ENCODE peak calls at places on chromosomes 12 and 14, in ten cellular contexts. One of them, this sample, is unnamed.

GRCh38 chr14:48536318-48536717 is 860.9 kb upstream of the MDGA2 start:
- DNase-seq in activated CD4-positive, CD25-positive, alpha-beta regulatory T cell: no peak
- DNase-seq in activated B cell treated with CpG ODN at 0.5 μM for 24 hours: no peak
- DNase-seq in ELR: no peak
- DNase-seq in upper lobe of left lung: no peak
- DNase-seq in hypothalamus: no peak
- DNase-seq in GM04503: no peak
- DNase-seq in cardiac fibroblast: no peak
- DNase-seq in prostate gland: no peak
- DNase-seq in islet precursor cell: peak
- DNase-seq in this sample: no peak

GRCh38 chr12:108759914-108760313 is 28.6 kb upstream of the CORO1C start:
- DNase-seq in activated CD4-positive, CD25-positive, alpha-beta regulatory T cell: no peak
- DNase-seq in activated B cell treated with CpG ODN at 0.5 μM for 24 hours: no peak
- DNase-seq in ELR: no peak
- DNase-seq in upper lobe of left lung: no peak
- DNase-seq in hypothalamus: no peak
- DNase-seq in GM04503: no peak
- DNase-seq in cardiac fibroblast: no peak
- DNase-seq in prostate gland: no peak
- DNase-seq in islet precursor cell: no peak
- DNase-seq in this sample: no peak

GRCh38 chr12:112148031-112148513 is 22.7 kb downstream of the TRAFD1 start:
- DNase-seq in activated CD4-positive, CD25-positive, alpha-beta regulatory T cell: no peak
- DNase-seq in activated B cell treated with CpG ODN at 0.5 μM for 24 hours: no peak
- DNase-seq in ELR: peak
- DNase-seq in upper lobe of left lung: no peak
- DNase-seq in hypothalamus: no peak
- DNase-seq in GM04503: no peak
- DNase-seq in cardiac fibroblast: peak
- DNase-seq in prostate gland: no peak
- DNase-seq in islet precursor cell: peak
- DNase-seq in this sample: no peak

GRCh38 chr12:132237772-132238486 is 91.5 kb downstream of the GALNT9 start:
- DNase-seq in activated CD4-positive, CD25-positive, alpha-beta regulatory T cell: no peak
- DNase-seq in activated B cell treated with CpG ODN at 0.5 μM for 24 hours: no peak
- DNase-seq in ELR: no peak
- DNase-seq in upper lobe of left lung: peak
- DNase-seq in hypothalamus: no peak
- DNase-seq in GM04503: no peak
- DNase-seq in cardiac fibroblast: no peak
- DNase-seq in prostate gland: no peak
- DNase-seq in islet precursor cell: no peak
- DNase-seq in this sample: no peak

GRCh38 chr14:97523936-97524335 is 726.8 kb downstream of the VRK1 start:
- DNase-seq in activated CD4-positive, CD25-positive, alpha-beta regulatory T cell: no peak
- DNase-seq in activated B cell treated with CpG ODN at 0.5 μM for 24 hours: no peak
- DNase-seq in ELR: no peak
- DNase-seq in upper lobe of left lung: no peak
- DNase-seq in hypothalamus: no peak
- DNase-seq in GM04503: no peak
- DNase-seq in cardiac fibroblast: no peak
- DNase-seq in prostate gland: no peak
- DNase-seq in islet precursor cell: peak
- DNase-seq in this sample: no peak

GRCh38 chr12:67991158-67991557 is 1.9 kb downstream of the IFNG-AS1 start:
- DNase-seq in activated CD4-positive, CD25-positive, alpha-beta regulatory T cell: no peak
- DNase-seq in activated B cell treated with CpG ODN at 0.5 μM for 24 hours: peak
- DNase-seq in ELR: no peak
- DNase-seq in upper lobe of left lung: no peak
- DNase-seq in hypothalamus: no peak
- DNase-seq in GM04503: no peak
- DNase-seq in cardiac fibroblast: no peak
- DNase-seq in prostate gland: no peak
- DNase-seq in islet precursor cell: no peak
- DNase-seq in this sample: no peak

GRCh38 chr12:8077207-8077606 is 4.9 kb upstream of the NECAP1 start:
- DNase-seq in activated CD4-positive, CD25-positive, alpha-beta regulatory T cell: no peak
- DNase-seq in activated B cell treated with CpG ODN at 0.5 μM for 24 hours: no peak
- DNase-seq in ELR: peak
- DNase-seq in upper lobe of left lung: no peak
- DNase-seq in hypothalamus: no peak
- DNase-seq in GM04503: no peak
- DNase-seq in cardiac fibroblast: no peak
- DNase-seq in prostate gland: no peak
- DNase-seq in islet precursor cell: peak
- DNase-seq in this sample: no peak

GRCh38 chr14:38248629-38249028 is 7.3 kb downstream of the CLEC14A start:
- DNase-seq in activated CD4-positive, CD25-positive, alpha-beta regulatory T cell: no peak
- DNase-seq in activated B cell treated with CpG ODN at 0.5 μM for 24 hours: no peak
- DNase-seq in ELR: peak
- DNase-seq in upper lobe of left lung: no peak
- DNase-seq in hypothalamus: no peak
- DNase-seq in GM04503: no peak
- DNase-seq in cardiac fibroblast: no peak
- DNase-seq in prostate gland: no peak
- DNase-seq in islet precursor cell: no peak
- DNase-seq in this sample: no peak

GRCh38 chr14:22837750-22838538 is 1.6 kb downstream of the MMP14 start:
- DNase-seq in activated CD4-positive, CD25-positive, alpha-beta regulatory T cell: no peak
- DNase-seq in activated B cell treated with CpG ODN at 0.5 μM for 24 hours: no peak
- DNase-seq in ELR: peak
- DNase-seq in upper lobe of left lung: no peak
- DNase-seq in hypothalamus: peak
- DNase-seq in GM04503: no peak
- DNase-seq in cardiac fibroblast: peak
- DNase-seq in prostate gland: peak
- DNase-seq in islet precursor cell: no peak
- DNase-seq in this sample: no peak

GRCh38 chr12:25997401-25997973 is 39.0 kb downstream of the RASSF8 start:
- DNase-seq in activated CD4-positive, CD25-positive, alpha-beta regulatory T cell: no peak
- DNase-seq in activated B cell treated with CpG ODN at 0.5 μM for 24 hours: no peak
- DNase-seq in ELR: peak
- DNase-seq in upper lobe of left lung: no peak
- DNase-seq in hypothalamus: no peak
- DNase-seq in GM04503: peak
- DNase-seq in cardiac fibroblast: peak
- DNase-seq in prostate gland: no peak
- DNase-seq in islet precursor cell: no peak
- DNase-seq in this sample: no peak

GRCh38 chr14:58298880-58299664 is 717 bp downstream of the ARID4A start:
- DNase-seq in activated CD4-positive, CD25-positive, alpha-beta regulatory T cell: peak
- DNase-seq in activated B cell treated with CpG ODN at 0.5 μM for 24 hours: peak
- DNase-seq in ELR: peak
- DNase-seq in upper lobe of left lung: peak
- DNase-seq in hypothalamus: peak
- DNase-seq in GM04503: no peak
- DNase-seq in cardiac fibroblast: peak
- DNase-seq in prostate gland: peak
- DNase-seq in islet precursor cell: peak
- DNase-seq in this sample: peak

GRCh38 chr14:99737451-99737951 is 53.4 kb downstream of the CYP46A1 start:
- DNase-seq in activated CD4-positive, CD25-positive, alpha-beta regulatory T cell: no peak
- DNase-seq in activated B cell treated with CpG ODN at 0.5 μM for 24 hours: no peak
- DNase-seq in ELR: no peak
- DNase-seq in upper lobe of left lung: peak
- DNase-seq in hypothalamus: peak
- DNase-seq in GM04503: no peak
- DNase-seq in cardiac fibroblast: no peak
- DNase-seq in prostate gland: peak
- DNase-seq in islet precursor cell: no peak
- DNase-seq in this sample: no peak

GRCh38 chr14:100526632-100527031 is 60.6 kb downstream of the BEGAIN start:
- DNase-seq in activated CD4-positive, CD25-positive, alpha-beta regulatory T cell: no peak
- DNase-seq in activated B cell treated with CpG ODN at 0.5 μM for 24 hours: no peak
- DNase-seq in ELR: no peak
- DNase-seq in upper lobe of left lung: no peak
- DNase-seq in hypothalamus: no peak
- DNase-seq in GM04503: no peak
- DNase-seq in cardiac fibroblast: no peak
- DNase-seq in prostate gland: peak
- DNase-seq in islet precursor cell: peak
- DNase-seq in this sample: no peak

GRCh38 chr14:91835920-91836843 is 31.2 kb downstream of the TC2N start:
- DNase-seq in activated CD4-positive, CD25-positive, alpha-beta regulatory T cell: peak
- DNase-seq in activated B cell treated with CpG ODN at 0.5 μM for 24 hours: peak
- DNase-seq in ELR: peak
- DNase-seq in upper lobe of left lung: peak
- DNase-seq in hypothalamus: peak
- DNase-seq in GM04503: no peak
- DNase-seq in cardiac fibroblast: no peak
- DNase-seq in prostate gland: peak
- DNase-seq in islet precursor cell: peak
- DNase-seq in this sample: no peak

GRCh38 chr14:43449291-43449690 is 1057.8 kb downstream of the FSCB start:
- DNase-seq in activated CD4-positive, CD25-positive, alpha-beta regulatory T cell: no peak
- DNase-seq in activated B cell treated with CpG ODN at 0.5 μM for 24 hours: no peak
- DNase-seq in ELR: peak
- DNase-seq in upper lobe of left lung: no peak
- DNase-seq in hypothalamus: no peak
- DNase-seq in GM04503: no peak
- DNase-seq in cardiac fibroblast: peak
- DNase-seq in prostate gland: no peak
- DNase-seq in islet precursor cell: no peak
- DNase-seq in this sample: no peak

GRCh38 chr14:94752575-94752974 is 17.3 kb downstream of the GSC start:
- DNase-seq in activated CD4-positive, CD25-positive, alpha-beta regulatory T cell: no peak
- DNase-seq in activated B cell treated with CpG ODN at 0.5 μM for 24 hours: no peak
- DNase-seq in ELR: no peak
- DNase-seq in upper lobe of left lung: peak
- DNase-seq in hypothalamus: no peak
- DNase-seq in GM04503: no peak
- DNase-seq in cardiac fibroblast: no peak
- DNase-seq in prostate gland: no peak
- DNase-seq in islet precursor cell: no peak
- DNase-seq in this sample: no peak

GRCh38 chr12:98296462-98297079 is 218.8 kb upstream of the TMPO start:
- DNase-seq in activated CD4-positive, CD25-positive, alpha-beta regulatory T cell: no peak
- DNase-seq in activated B cell treated with CpG ODN at 0.5 μM for 24 hours: no peak
- DNase-seq in ELR: no peak
- DNase-seq in upper lobe of left lung: no peak
- DNase-seq in hypothalamus: no peak
- DNase-seq in GM04503: no peak
- DNase-seq in cardiac fibroblast: no peak
- DNase-seq in prostate gland: no peak
- DNase-seq in islet precursor cell: peak
- DNase-seq in this sample: no peak

GRCh38 chr12:1329784-1330474 is 264.5 kb downstream of the FBXL14 start:
- DNase-seq in activated CD4-positive, CD25-positive, alpha-beta regulatory T cell: no peak
- DNase-seq in activated B cell treated with CpG ODN at 0.5 μM for 24 hours: no peak
- DNase-seq in ELR: no peak
- DNase-seq in upper lobe of left lung: no peak
- DNase-seq in hypothalamus: no peak
- DNase-seq in GM04503: no peak
- DNase-seq in cardiac fibroblast: no peak
- DNase-seq in prostate gland: no peak
- DNase-seq in islet precursor cell: no peak
- DNase-seq in this sample: no peak

GRCh38 chr12:122250047-122250446 is 16.2 kb downstream of the VPS33A start:
- DNase-seq in activated CD4-positive, CD25-positive, alpha-beta regulatory T cell: no peak
- DNase-seq in activated B cell treated with CpG ODN at 0.5 μM for 24 hours: no peak
- DNase-seq in ELR: no peak
- DNase-seq in upper lobe of left lung: no peak
- DNase-seq in hypothalamus: no peak
- DNase-seq in GM04503: no peak
- DNase-seq in cardiac fibroblast: no peak
- DNase-seq in prostate gland: no peak
- DNase-seq in islet precursor cell: no peak
- DNase-seq in this sample: peak